ENCODE peak calls at places on chromosomes 3 and 15, in five cellular contexts. J is K562, L is sigmoid colon, N is transverse colon, Q is HCT116. V is an unnamed sample.

GRCh38 chr3:5504135-5504534 is 316.6 kb downstream of the EDEM1 start:
- DNase-seq in N (no peak), L (no peak), J (no peak), Q (no peak), V (no peak)

GRCh38 chr3:113441051-113441770 is at the start of gene CFAP44:
- DNase-seq in J (no peak), Q (no peak), N (peak; percentile 62), L (peak; percentile 89), V (peak; percentile 61)

GRCh38 chr15:36926422-36926815 is 173.9 kb downstream of the MEIS2 start:
- DNase-seq in Q (no peak), N (no peak), L (no peak), J (no peak), V (no peak)

GRCh38 chr3:128496602-128497304 is 3.8 kb upstream of the GATA2 start:
- DNase-seq in L (peak; percentile 72), N (no peak), J (no peak), Q (no peak), V (peak; percentile 47)

GRCh38 chr3:184360834-184361531 is 422 bp downstream of the CLCN2 start:
- DNase-seq in L (no peak), N (no peak), Q (no peak), J (no peak), V (peak; percentile 18)

GRCh38 chr15:67138946-67139855 is 73.8 kb downstream of the SMAD3 start:
- DNase-seq in L (peak; percentile 39), N (no peak), Q (no peak), J (no peak), V (peak; percentile 85)

GRCh38 chr15:36682091-36682490 is 102.7 kb downstream of the CDIN1 start:
- DNase-seq in J (no peak), N (no peak), L (no peak), Q (no peak), V (peak; percentile 47)

GRCh38 chr15:90911906-90912769 is 9.0 kb downstream of the MAN2A2 start:
- DNase-seq in Q (no peak), N (no peak), L (no peak), J (no peak), V (no peak)

GRCh38 chr3:133987136-133987535 is 42.6 kb downstream of the SLCO2A1 start:
- DNase-seq in N (no peak), Q (no peak), J (no peak), L (no peak), V (peak; percentile 36)

GRCh38 chr3:52090131-52090548 is 33.8 kb upstream of the DUSP7 start:
- DNase-seq in J (no peak), N (no peak), L (no peak), Q (peak; percentile 31), V (peak; percentile 79)

GRCh38 chr3:56884387-56884786 is 82.6 kb upstream of the ARHGEF3 start:
- DNase-seq in L (no peak), J (no peak), Q (no peak), N (no peak), V (no peak)

GRCh38 chr15:69338535-69339213 is 40.0 kb downstream of the PAQR5 start:
- DNase-seq in J (no peak), L (no peak), N (no peak), Q (peak; percentile 47), V (no peak)

GRCh38 chr15:37125143-37125542 is 24.8 kb upstream of the MEIS2 start:
- DNase-seq in L (peak; percentile 61), Q (no peak), N (no peak), J (no peak), V (no peak)

GRCh38 chr3:197027151-197027895 is 2.3 kb downstream of the MELTF start:
- DNase-seq in Q (no peak), N (no peak), J (no peak), L (no peak), V (no peak)

GRCh38 chr15:77519540-77519939 is 98.9 kb downstream of the HMG20A start:
- DNase-seq in N (no peak), Q (no peak), L (peak; percentile 18), J (no peak), V (no peak)

GRCh38 chr3:21170964-21171363 is 580.0 kb downstream of the ZNF385D start:
- DNase-seq in N (no peak), L (no peak), Q (no peak), J (no peak), V (no peak)

GRCh38 chr3:169673521-169673920 is 10.0 kb upstream of the MECOM start:
- DNase-seq in J (no peak), L (no peak), N (no peak), Q (no peak), V (no peak)

GRCh38 chr3:177724020-177724638 is 526.8 kb upstream of the TBL1XR1 start:
- DNase-seq in Q (no peak), J (no peak), N (peak; percentile 38), L (peak; percentile 89), V (peak; percentile 44)

GRCh38 chr3:134437211-134437752 is 48.5 kb downstream of the ANAPC13 start:
- DNase-seq in N (no peak), L (no peak), J (no peak), Q (no peak), V (no peak)

GRCh38 chr3:133448478-133449122 is 48.7 kb downstream of the BFSP2 start:
- DNase-seq in Q (no peak), L (no peak), J (no peak), N (peak; percentile 53), V (no peak)

GRCh38 chr3:123688241-123688747 is 103.4 kb upstream of the HACD2 start:
- DNase-seq in Q (peak; percentile 21), J (no peak), N (no peak), L (no peak), V (peak; percentile 82)

GRCh38 chr3:196186661-196187573 is 24.3 kb downstream of the ZDHHC19 start:
- DNase-seq in L (no peak), Q (no peak), J (no peak), N (peak; percentile 43), V (no peak)

GRCh38 chr3:152243301-152243711 is 25.4 kb upstream of the MBNL1 start:
- DNase-seq in J (peak; percentile 48), N (no peak), L (no peak), Q (no peak), V (no peak)

GRCh38 chr15:90035835-90036220 is 34.7 kb downstream of the ZNF710 start:
- DNase-seq in L (peak; percentile 67), J (no peak), N (peak; percentile 19), Q (no peak), V (no peak)

GRCh38 chr15:98755781-98756180 is 107.4 kb downstream of the IGF1R start:
- DNase-seq in Q (no peak), N (no peak), J (no peak), L (no peak), V (no peak)

DNA sequence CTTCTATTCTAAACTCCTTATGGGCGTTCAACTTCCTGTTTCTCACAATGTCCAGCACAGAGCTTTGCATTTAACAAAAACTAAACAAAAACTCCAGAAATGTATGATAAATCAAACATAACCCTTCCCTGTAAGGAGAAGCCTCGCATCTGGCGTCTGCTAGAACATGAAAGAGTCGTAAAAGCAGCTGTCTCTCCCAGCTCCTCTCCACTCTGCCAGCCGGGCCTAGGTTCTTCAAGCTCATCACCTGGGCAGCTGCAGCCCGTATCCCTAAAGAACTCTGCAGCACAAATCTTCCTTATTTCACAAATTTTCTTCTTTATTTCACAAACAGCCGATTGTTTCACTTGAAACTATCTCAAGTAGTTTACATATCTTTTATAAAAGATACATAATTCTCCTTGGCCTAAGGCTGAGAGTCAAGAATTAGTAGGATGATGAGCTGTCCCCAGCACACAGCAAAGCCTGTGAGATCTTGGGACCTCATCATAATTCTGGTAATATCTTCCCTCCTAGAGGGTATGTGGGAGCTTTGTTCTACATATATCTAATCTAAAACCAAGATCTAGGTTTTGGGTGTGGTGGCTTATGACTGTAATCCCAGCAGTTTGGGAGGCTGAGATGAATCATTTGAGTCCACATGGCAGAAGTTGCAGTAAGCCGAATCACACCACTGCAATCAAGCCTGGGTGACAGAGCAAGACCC is 35.3 kb downstream of the ANXA2 start:
- DNase-seq in L (no peak), J (no peak), N (no peak), Q (no peak), V (no peak)
- TF ChIP-seq POLR2A in L (no peak), J (no peak), N (no peak), Q (no peak), V (no peak)

GRCh38 chr15:68256675-68257450 is 20.7 kb upstream of the FEM1B start:
- DNase-seq in J (no peak), Q (no peak), N (peak; percentile 89), L (peak; percentile 95), V (peak; percentile 76)
- TF ChIP-seq POLR2A in J (no peak), Q (no peak), N (peak; percentile 60), L (peak; percentile 69), V (no peak)

GRCh38 chr15:40846846-40847224 is 3.0 kb downstream of the SPINT1 start:
- DNase-seq in N (peak; percentile 42), Q (no peak), J (no peak), L (no peak), V (no peak)

GRCh38 chr15:40843885-40844542 is at the start of gene SPINT1:
- DNase-seq in J (peak; percentile 84), N (peak; percentile 82), Q (no peak), L (no peak), V (no peak)

GRCh38 chr15:40844543-40844981 is 714 bp downstream of the SPINT1 start:
- DNase-seq in J (no peak), Q (no peak), L (no peak), N (peak; percentile 39), V (no peak)

GRCh38 chr15:40845036-40845435 is 1.2 kb downstream of the SPINT1 start:
- DNase-seq in J (no peak), L (no peak), Q (no peak), N (no peak), V (no peak)

DNA sequence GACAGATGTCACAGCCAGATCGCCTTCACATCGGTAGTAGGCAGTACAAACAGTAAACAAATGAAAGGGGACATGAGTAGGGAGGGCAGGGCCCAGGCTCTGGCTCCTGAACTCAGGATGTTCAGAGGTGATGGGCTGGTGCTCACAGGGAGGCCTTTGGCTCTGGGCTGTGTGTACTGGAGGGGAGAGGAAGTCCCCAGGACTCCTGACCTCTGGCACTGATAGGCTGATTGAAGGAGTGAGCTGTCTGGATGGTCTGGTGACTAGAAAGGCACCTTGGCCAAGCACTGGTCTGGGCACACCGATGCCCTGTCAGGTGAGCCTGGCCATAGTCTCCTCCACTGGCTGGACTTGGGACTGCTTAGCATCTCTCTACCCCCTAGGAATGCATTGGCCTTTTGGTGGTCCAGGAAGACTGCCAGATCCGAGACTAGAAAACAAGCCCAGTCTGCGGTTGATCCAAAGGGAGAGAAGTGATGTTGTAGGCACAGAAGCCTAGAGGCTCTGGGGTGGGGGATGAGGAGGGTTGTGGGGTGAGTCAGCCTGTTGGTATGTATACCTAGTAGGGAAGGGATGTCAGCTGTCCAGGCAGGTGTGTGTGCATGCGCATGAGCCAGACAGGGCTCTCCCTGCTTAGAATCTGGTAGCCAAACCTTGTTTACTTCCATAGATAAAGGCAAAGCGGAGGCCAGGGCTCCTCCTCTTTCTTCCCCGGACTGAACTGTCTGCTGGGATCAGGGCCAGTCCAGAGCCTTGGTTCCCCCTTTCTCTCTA is 1.9 kb downstream of the SPINT1 start:
- DNase-seq in N (peak; percentile 87), J (peak; percentile 19), Q (no peak), L (no peak), V (no peak)
- TF ChIP-seq POLR2A in N (peak; percentile 93), J (no peak), Q (no peak), L (no peak), V (no peak)

DNA sequence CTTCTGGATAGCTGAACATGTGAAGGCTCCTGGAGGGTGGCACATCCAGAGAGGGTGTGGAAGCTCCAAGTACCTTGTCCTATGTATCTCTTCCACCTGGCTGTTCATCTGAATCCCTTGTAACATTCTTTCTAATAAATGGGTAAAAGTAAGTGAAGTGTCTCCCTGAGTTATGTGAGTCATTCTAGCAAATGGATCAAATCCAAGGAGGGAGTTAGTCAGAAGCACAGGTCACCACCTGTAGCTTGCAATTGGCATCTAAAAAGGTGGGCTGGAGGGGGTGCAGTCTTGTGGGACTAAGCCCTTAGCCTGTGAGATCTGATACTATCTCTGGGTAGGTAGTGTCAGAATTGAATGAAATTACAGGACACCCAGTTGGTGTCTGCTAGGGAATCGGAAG is 71.0 kb downstream of the WWTR1 start:
- DNase-seq in Q (peak; percentile 82), N (no peak), L (no peak), J (no peak), V (peak; percentile 84)
- TF ChIP-seq POLR2A in Q (no peak), N (no peak), L (no peak), J (no peak), V (no peak)

V was measured in endothelial cell of umbilical vein.